ENCODE peak calls at places on chromosomes 3 and 15, in five cellular contexts. One of them, this sample, is unnamed.

GRCh38 chr3:147387550-147388394 is 18.6 kb downstream of the ZIC4 start:
- DNase-seq in heart left ventricle: no peak
- DNase-seq in ovary: no peak
- DNase-seq in IMR-90: no peak
- DNase-seq in sigmoid colon: no peak
- DNase-seq in this sample: no peak

GRCh38 chr3:129213238-129213637 is 29.5 kb upstream of the CNBP start:
- DNase-seq in sigmoid colon: peak
- DNase-seq in heart left ventricle: no peak
- DNase-seq in ovary: no peak
- DNase-seq in IMR-90: no peak
- DNase-seq in this sample: no peak

GRCh38 chr3:15007681-15008141 is 57.4 kb downstream of the MRPS25 start:
- DNase-seq in heart left ventricle: no peak
- DNase-seq in sigmoid colon: no peak
- DNase-seq in ovary: no peak
- DNase-seq in IMR-90: peak
- DNase-seq in this sample: no peak

GRCh38 chr3:81744366-81744765 is 17.1 kb downstream of the GBE1 start:
- DNase-seq in IMR-90: peak
- DNase-seq in heart left ventricle: peak
- DNase-seq in ovary: no peak
- DNase-seq in sigmoid colon: no peak
- DNase-seq in this sample: no peak

GRCh38 chr3:45887285-45887684 is 942 bp downstream of the CCR9 start:
- DNase-seq in IMR-90: peak
- DNase-seq in sigmoid colon: no peak
- DNase-seq in ovary: no peak
- DNase-seq in heart left ventricle: no peak
- DNase-seq in this sample: no peak

GRCh38 chr3:15766406-15766805 is 31.4 kb downstream of the ANKRD28 start:
- DNase-seq in sigmoid colon: no peak
- DNase-seq in heart left ventricle: no peak
- DNase-seq in IMR-90: no peak
- DNase-seq in ovary: no peak
- DNase-seq in this sample: no peak

GRCh38 chr15:25689592-25689991 is 173.5 kb downstream of the ATP10A start:
- DNase-seq in heart left ventricle: no peak
- DNase-seq in IMR-90: no peak
- DNase-seq in ovary: no peak
- DNase-seq in sigmoid colon: peak
- DNase-seq in this sample: peak

GRCh38 chr3:56787784-56788256 is 13.9 kb downstream of the ARHGEF3 start:
- DNase-seq in sigmoid colon: no peak
- DNase-seq in IMR-90: no peak
- DNase-seq in ovary: no peak
- DNase-seq in heart left ventricle: no peak
- DNase-seq in this sample: peak

GRCh38 chr15:91782221-91782620 is 71.3 kb upstream of the SLCO3A1 start:
- DNase-seq in ovary: no peak
- DNase-seq in sigmoid colon: no peak
- DNase-seq in IMR-90: no peak
- DNase-seq in heart left ventricle: no peak
- DNase-seq in this sample: no peak

GRCh38 chr15:49490963-49491362 is 67.9 kb downstream of the FGF7 start:
- DNase-seq in ovary: no peak
- DNase-seq in IMR-90: peak
- DNase-seq in heart left ventricle: no peak
- DNase-seq in sigmoid colon: no peak
- DNase-seq in this sample: no peak

GRCh38 chr3:34213481-34213880 is 415.1 kb downstream of the PDCD6IP start:
- DNase-seq in IMR-90: no peak
- DNase-seq in ovary: no peak
- DNase-seq in sigmoid colon: no peak
- DNase-seq in heart left ventricle: no peak
- DNase-seq in this sample: peak

GRCh38 chr3:133994166-133994910 is 35.4 kb downstream of the SLCO2A1 start:
- DNase-seq in sigmoid colon: peak
- DNase-seq in heart left ventricle: no peak
- DNase-seq in ovary: no peak
- DNase-seq in IMR-90: no peak
- DNase-seq in this sample: no peak

GRCh38 chr15:70190296-70190695 is 92.6 kb upstream of the TLE3 start:
- DNase-seq in sigmoid colon: peak
- DNase-seq in IMR-90: no peak
- DNase-seq in heart left ventricle: no peak
- DNase-seq in ovary: no peak
- DNase-seq in this sample: peak

GRCh38 chr3:108486910-108487309 is 23.5 kb downstream of the MYH15 start:
- DNase-seq in ovary: no peak
- DNase-seq in sigmoid colon: no peak
- DNase-seq in IMR-90: peak
- DNase-seq in heart left ventricle: peak
- DNase-seq in this sample: no peak

GRCh38 chr15:36109943-36110658 is 469.3 kb upstream of the CDIN1 start:
- DNase-seq in sigmoid colon: no peak
- DNase-seq in ovary: no peak
- DNase-seq in IMR-90: peak
- DNase-seq in heart left ventricle: no peak
- DNase-seq in this sample: no peak

GRCh38 chr3:154334973-154335420 is 10.7 kb upstream of the DHX36 start:
- DNase-seq in ovary: no peak
- DNase-seq in sigmoid colon: no peak
- DNase-seq in IMR-90: peak
- DNase-seq in heart left ventricle: no peak
- DNase-seq in this sample: no peak

GRCh38 chr15:74889882-74890768 is at the start of gene MPI:
- DNase-seq in IMR-90: peak
- DNase-seq in ovary: peak
- DNase-seq in heart left ventricle: peak
- DNase-seq in sigmoid colon: peak
- DNase-seq in this sample: peak

GRCh38 chr3:14947105-14947885 is at the start of gene NR2C2:
- DNase-seq in IMR-90: peak
- DNase-seq in heart left ventricle: peak
- DNase-seq in ovary: peak
- DNase-seq in sigmoid colon: peak
- DNase-seq in this sample: peak

GRCh38 chr15:59401810-59402569 is 29.3 kb upstream of the MYO1E start:
- DNase-seq in sigmoid colon: no peak
- DNase-seq in heart left ventricle: no peak
- DNase-seq in IMR-90: no peak
- DNase-seq in ovary: no peak
- DNase-seq in this sample: no peak

GRCh38 chr3:139112230-139112558 is 67.5 kb upstream of the PRR23C start:
- DNase-seq in sigmoid colon: no peak
- DNase-seq in IMR-90: no peak
- DNase-seq in ovary: no peak
- DNase-seq in heart left ventricle: no peak
- DNase-seq in this sample: no peak

GRCh38 chr3:14126017-14126902 is 1.4 kb downstream of the TMEM43 start:
- DNase-seq in sigmoid colon: no peak
- DNase-seq in heart left ventricle: no peak
- DNase-seq in ovary: no peak
- DNase-seq in IMR-90: no peak
- DNase-seq in this sample: no peak

GRCh38 chr3:64462203-64463120 is 225.3 kb downstream of the ADAMTS9 start:
- DNase-seq in sigmoid colon: no peak
- DNase-seq in ovary: no peak
- DNase-seq in IMR-90: peak
- DNase-seq in heart left ventricle: no peak
- DNase-seq in this sample: no peak

GRCh38 chr3:50300681-50301254 is 1.6 kb upstream of the HYAL3 start:
- DNase-seq in sigmoid colon: no peak
- DNase-seq in ovary: no peak
- DNase-seq in IMR-90: no peak
- DNase-seq in heart left ventricle: no peak
- DNase-seq in this sample: no peak

GRCh38 chr3:47685037-47685436 is 96.7 kb downstream of the SMARCC1 start:
- DNase-seq in sigmoid colon: no peak
- DNase-seq in ovary: no peak
- DNase-seq in heart left ventricle: no peak
- DNase-seq in IMR-90: peak
- DNase-seq in this sample: no peak

GRCh38 chr15:38879909-38880471 is 315.4 kb upstream of the RASGRP1 start:
- DNase-seq in heart left ventricle: no peak
- DNase-seq in ovary: no peak
- DNase-seq in sigmoid colon: peak
- DNase-seq in IMR-90: peak
- DNase-seq in this sample: peak

GRCh38 chr3:155859859-155860258 is 5.6 kb upstream of the SLC33A1 start:
- DNase-seq in heart left ventricle: no peak
- DNase-seq in IMR-90: peak
- DNase-seq in ovary: no peak
- DNase-seq in sigmoid colon: no peak
- DNase-seq in this sample: no peak

GRCh38 chr3:16476636-16477035 is 36.9 kb downstream of the RFTN1 start:
- DNase-seq in IMR-90: peak
- DNase-seq in sigmoid colon: no peak
- DNase-seq in heart left ventricle: no peak
- DNase-seq in ovary: no peak
- DNase-seq in this sample: no peak

DNA sequence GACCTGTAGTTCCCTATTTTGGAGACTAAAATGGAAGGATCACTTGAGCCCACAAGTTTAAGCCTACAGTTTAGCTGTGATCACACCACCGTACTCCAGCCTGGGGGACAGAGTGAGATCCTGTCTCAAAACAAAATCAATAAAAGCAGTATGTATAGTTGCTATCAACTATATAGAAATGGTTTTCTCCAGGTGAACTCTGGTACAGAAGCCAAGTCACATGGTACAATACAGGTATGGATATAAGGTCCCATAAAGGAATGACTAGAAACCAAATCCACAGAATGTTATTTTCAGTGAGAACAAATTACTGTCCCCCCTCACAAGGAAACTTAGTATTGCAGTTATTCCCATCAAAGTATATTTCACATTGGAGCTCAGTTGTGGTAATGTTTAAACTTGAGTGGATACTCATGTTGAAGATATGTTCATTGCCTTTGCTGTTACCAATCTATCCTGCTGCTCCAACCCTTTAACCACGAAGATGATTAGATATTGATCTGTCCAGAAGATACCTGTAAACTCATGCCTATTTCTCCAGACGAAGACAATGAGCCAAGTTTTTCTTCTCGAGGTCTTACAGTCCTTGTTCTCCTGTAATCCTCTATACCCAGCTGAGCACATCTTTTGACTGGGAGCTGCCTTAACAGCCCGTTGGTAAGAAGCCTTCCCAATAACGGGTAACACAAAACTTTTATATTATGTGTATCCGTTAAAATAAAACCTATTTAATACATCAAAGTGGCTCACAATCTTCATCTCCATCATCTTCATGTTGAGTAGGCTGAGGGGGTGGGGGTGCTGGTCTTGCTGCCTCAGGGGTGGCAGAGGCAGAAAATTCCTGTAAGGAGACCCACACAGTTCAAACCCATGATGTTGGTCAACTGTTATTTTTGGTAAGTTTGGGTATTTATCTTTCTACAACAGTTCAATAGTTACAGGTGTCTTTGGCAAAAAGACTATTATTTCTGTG is 24.6 kb downstream of the TRA2B start:
- DNase-seq in IMR-90: no peak
- DNase-seq in heart left ventricle: no peak
- DNase-seq in sigmoid colon: no peak
- DNase-seq in ovary: no peak
- DNase-seq in this sample: no peak
- TF ChIP-seq POLR2A in IMR-90: peak
- TF ChIP-seq POLR2A in heart left ventricle: no peak
- TF ChIP-seq POLR2A in sigmoid colon: no peak
- TF ChIP-seq POLR2A in ovary: no peak
- TF ChIP-seq POLR2A in this sample: no peak

GRCh38 chr15:63500265-63501250 is 3.8 kb upstream of the USP3 start:
- DNase-seq in IMR-90: no peak
- DNase-seq in ovary: no peak
- DNase-seq in sigmoid colon: no peak
- DNase-seq in heart left ventricle: no peak
- DNase-seq in this sample: peak
- H3K4me3 ChIP-seq in IMR-90: peak
- H3K4me3 ChIP-seq in ovary: peak
- H3K4me3 ChIP-seq in sigmoid colon: peak
- H3K4me3 ChIP-seq in heart left ventricle: peak
- H3K4me3 ChIP-seq in this sample: peak

DNA sequence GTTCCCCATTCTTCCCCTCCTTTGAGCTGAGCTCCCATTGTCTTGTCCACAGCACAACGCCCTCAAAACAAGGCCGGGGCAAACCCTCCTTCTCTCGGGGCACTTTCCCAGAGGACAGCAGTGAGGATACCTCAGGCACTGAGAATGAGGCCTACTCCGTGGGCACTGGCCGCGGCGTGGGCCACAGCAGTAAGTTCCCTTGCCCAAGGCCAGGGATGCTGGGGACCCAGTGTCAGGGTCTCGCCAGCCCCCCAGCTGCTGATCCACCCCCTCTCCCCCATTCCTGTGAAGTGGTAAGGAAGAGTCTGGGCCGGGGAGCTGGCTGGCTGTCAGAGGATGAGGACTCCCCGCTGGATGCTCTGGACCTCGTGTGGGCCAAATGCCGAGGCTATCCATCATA is 4.2 kb upstream of the OGG1 start:
- DNase-seq in heart left ventricle: no peak
- DNase-seq in ovary: no peak
- DNase-seq in IMR-90: no peak
- DNase-seq in sigmoid colon: no peak
- DNase-seq in this sample: peak
- TF ChIP-seq POLR2A in heart left ventricle: no peak
- TF ChIP-seq POLR2A in ovary: no peak
- TF ChIP-seq POLR2A in IMR-90: no peak
- TF ChIP-seq POLR2A in sigmoid colon: no peak
- TF ChIP-seq POLR2A in this sample: no peak

GRCh38 chr3:112463250-112463649 is 36.0 kb downstream of the BTLA start:
- DNase-seq in sigmoid colon: no peak
- DNase-seq in heart left ventricle: no peak
- DNase-seq in ovary: no peak
- DNase-seq in IMR-90: no peak
- DNase-seq in this sample: no peak

GRCh38 chr3:112467584-112467983 is 31.7 kb downstream of the BTLA start:
- DNase-seq in sigmoid colon: no peak
- DNase-seq in heart left ventricle: no peak
- DNase-seq in IMR-90: no peak
- DNase-seq in ovary: no peak
- DNase-seq in this sample: no peak

GRCh38 chr3:112466041-112466440 is 33.2 kb downstream of the BTLA start:
- DNase-seq in IMR-90: no peak
- DNase-seq in ovary: no peak
- DNase-seq in sigmoid colon: no peak
- DNase-seq in heart left ventricle: no peak
- DNase-seq in this sample: no peak

GRCh38 chr3:112460519-112460918 is 38.8 kb downstream of the BTLA start:
- DNase-seq in IMR-90: no peak
- DNase-seq in ovary: no peak
- DNase-seq in heart left ventricle: no peak
- DNase-seq in sigmoid colon: no peak
- DNase-seq in this sample: no peak

DNA sequence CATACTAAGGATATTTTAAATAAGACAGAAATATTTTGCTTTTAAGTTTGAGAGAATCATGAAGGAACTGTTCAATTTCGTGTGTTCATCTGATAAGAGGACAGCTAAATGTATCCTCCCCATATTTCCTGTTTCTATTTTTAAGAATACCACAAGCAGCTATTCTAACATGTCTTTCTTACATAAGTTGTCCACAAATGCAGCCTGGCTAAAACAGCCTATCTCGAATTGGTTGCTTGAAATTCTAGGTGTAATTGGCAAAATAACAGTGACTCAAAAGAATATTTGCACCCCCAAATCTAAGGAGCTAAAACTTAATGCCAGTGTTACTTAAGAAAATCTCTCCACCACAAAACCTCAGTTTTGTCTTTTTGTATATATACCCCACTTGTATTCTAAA is 35.0 kb downstream of the BTLA start:
- DNase-seq in sigmoid colon: no peak
- DNase-seq in ovary: no peak
- DNase-seq in IMR-90: no peak
- DNase-seq in heart left ventricle: no peak
- DNase-seq in this sample: no peak
- H3K4me3 ChIP-seq in sigmoid colon: no peak
- H3K4me3 ChIP-seq in ovary: no peak
- H3K4me3 ChIP-seq in IMR-90: no peak
- H3K4me3 ChIP-seq in heart left ventricle: no peak
- H3K4me3 ChIP-seq in this sample: no peak

This sample was measured in upper lobe of left lung.